ENCODE peak calls at places on chromosomes 3 and 15, in five cellular contexts. V is neural crest cell; Z is progenitor cell of endocrine pancreas; E is fibroblast of pulmonary artery; P is CD4-positive, alpha-beta T cell. R is an unnamed sample.

GRCh38 chr3:42493126-42493797 is 9.2 kb upstream of the VIPR1 start:
- DNase-seq in P (no peak), E (no peak), V (no peak), Z (no peak), R (no peak)

GRCh38 chr3:184218814-184219213 is 10.6 kb upstream of the VWA5B2 start:
- DNase-seq in Z (no peak), V (no peak), E (no peak), P (no peak), R (no peak)

GRCh38 chr15:68578960-68579935 is at the start of gene CORO2B:
- DNase-seq in Z (peak; percentile 32), V (peak; percentile 59), E (peak; percentile 50), P (no peak), R (no peak)

GRCh38 chr3:188124184-188124583 is 29.8 kb upstream of the LPP start:
- DNase-seq in E (no peak), P (no peak), V (no peak), Z (no peak), R (no peak)

GRCh38 chr3:124859025-124859424 is 28.1 kb downstream of the ITGB5 start:
- DNase-seq in P (no peak), V (no peak), Z (no peak), E (peak; percentile 75), R (no peak)

GRCh38 chr15:85518979-85519761 is 138.8 kb downstream of the AKAP13 start:
- DNase-seq in Z (no peak), P (no peak), E (no peak), V (no peak), R (no peak)

GRCh38 chr3:52971895-52972294 is 74.0 kb downstream of the SFMBT1 start:
- DNase-seq in V (no peak), Z (no peak), P (no peak), E (no peak), R (no peak)

GRCh38 chr15:69795601-69796000 is 302.1 kb downstream of the TLE3 start:
- DNase-seq in E (no peak), P (no peak), V (no peak), Z (no peak), R (no peak)

GRCh38 chr3:54719914-54720313 is 207.9 kb downstream of the LRTM1 start:
- DNase-seq in P (no peak), Z (no peak), E (no peak), V (no peak), R (no peak)

GRCh38 chr3:170128259-170128976 is 53.1 kb downstream of the PHC3 start:
- DNase-seq in E (no peak), P (no peak), V (no peak), Z (no peak), R (no peak)

GRCh38 chr3:36695769-36696137 is 68.6 kb downstream of the DCLK3 start:
- DNase-seq in V (no peak), P (no peak), E (peak; percentile 22), Z (no peak), R (no peak)

GRCh38 chr3:36696799-36697198 is 67.6 kb downstream of the DCLK3 start:
- DNase-seq in Z (no peak), E (no peak), V (no peak), P (no peak), R (no peak)

GRCh38 chr3:36695113-36695768 is 69.1 kb downstream of the DCLK3 start:
- DNase-seq in E (no peak), Z (no peak), V (no peak), P (no peak), R (no peak)

GRCh38 chr3:36698314-36698713 is 66.0 kb downstream of the DCLK3 start:
- DNase-seq in V (no peak), Z (no peak), E (no peak), P (no peak), R (no peak)

GRCh38 chr3:36697397-36698001 is 66.9 kb downstream of the DCLK3 start:
- DNase-seq in E (no peak), V (no peak), P (no peak), Z (no peak), R (no peak)
- TF ChIP-seq CTCF in E (no peak), V (no peak), P (no peak), Z (no peak), R (peak; percentile 16)

DNA sequence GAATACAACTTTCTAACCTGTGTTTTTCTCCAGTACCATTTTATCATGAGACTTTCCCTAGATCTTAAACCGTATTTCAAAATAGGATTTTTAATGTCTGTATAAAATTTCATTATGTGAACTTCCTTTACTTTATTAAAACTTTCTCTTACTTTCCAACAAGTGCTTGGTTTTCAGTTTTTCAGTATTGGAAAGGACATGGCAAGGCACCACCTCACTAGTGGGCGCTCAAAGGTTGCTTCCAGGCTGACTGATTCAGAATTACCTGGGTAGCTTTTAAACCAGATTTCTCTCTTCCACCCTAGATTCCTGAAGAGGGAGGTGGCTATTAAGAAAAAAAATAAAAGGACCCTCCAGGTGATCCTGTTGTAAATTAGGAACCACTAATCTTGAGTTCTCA is 236.6 kb downstream of the SOX2 start:
- DNase-seq in V (no peak), E (no peak), P (no peak), Z (no peak), R (no peak)
- TF ChIP-seq CTCF in V (peak; percentile 47), E (no peak), P (no peak), Z (peak; percentile 24), R (no peak)

GRCh38 chr15:57310876-57311275 is 65.4 kb upstream of the CGNL1 start:
- DNase-seq in P (no peak), E (no peak), Z (no peak), V (no peak), R (no peak)

GRCh38 chr15:57307527-57308193 is 68.6 kb upstream of the CGNL1 start:
- DNase-seq in Z (no peak), V (no peak), E (no peak), P (no peak), R (no peak)

GRCh38 chr15:57306305-57306943 is 69.9 kb upstream of the CGNL1 start:
- DNase-seq in E (peak; percentile 72), P (peak; percentile 64), Z (peak; percentile 84), V (peak; percentile 93), R (no peak)

GRCh38 chr15:57305009-57305408 is 71.3 kb upstream of the CGNL1 start:
- DNase-seq in Z (no peak), P (no peak), E (no peak), V (no peak), R (no peak)

DNA sequence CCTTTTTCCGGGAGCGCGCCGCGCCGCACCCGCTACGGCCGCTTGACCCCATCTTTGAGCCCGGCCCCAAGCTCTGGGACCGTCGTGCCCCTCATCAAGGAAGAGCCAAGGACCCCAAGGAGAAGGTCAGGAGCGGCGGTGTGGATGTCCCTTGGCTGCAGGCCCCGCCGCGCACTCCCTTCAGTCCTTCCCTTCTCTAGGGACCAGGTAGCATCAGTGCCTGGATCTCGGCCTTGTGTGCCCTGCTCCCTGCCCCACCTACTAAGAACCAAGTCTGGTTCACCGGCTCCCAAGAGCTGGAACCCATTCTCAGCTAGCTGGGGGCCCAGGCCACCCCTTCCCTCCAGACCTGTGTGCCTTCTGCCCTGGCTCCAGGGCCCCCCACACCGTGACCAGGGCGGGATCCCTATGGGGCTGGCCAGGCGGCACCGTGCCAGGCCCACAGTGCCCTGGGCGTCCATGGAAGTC is 69.3 kb upstream of the CGNL1 start:
- DNase-seq in Z (no peak), V (no peak), E (no peak), P (no peak), R (no peak)
- TF ChIP-seq CTCF in Z (no peak), V (peak; percentile 3), E (no peak), P (peak; percentile 26), R (no peak)

GRCh38 chr15:94070341-94071275 is 160.8 kb upstream of the MCTP2 start:
- DNase-seq in P (no peak), Z (no peak), E (no peak), V (peak; percentile 14), R (no peak)
- TF ChIP-seq CTCF in P (no peak), Z (no peak), E (no peak), V (no peak), R (no peak)

GRCh38 chr3:47163023-47163989 is 607 bp downstream of the SETD2 start:
- DNase-seq in V (peak; percentile 39), E (peak; percentile 29), Z (peak; percentile 37), P (peak; percentile 19), R (no peak)

GRCh38 chr3:47159820-47160219 is 4.1 kb downstream of the SETD2 start:
- DNase-seq in Z (no peak), E (no peak), V (no peak), P (no peak), R (no peak)

GRCh38 chr3:47161983-47162694 is 1.8 kb downstream of the SETD2 start:
- DNase-seq in Z (no peak), P (no peak), V (no peak), E (no peak), R (no peak)

GRCh38 chr3:47162695-47163022 is 1.3 kb downstream of the SETD2 start:
- DNase-seq in V (no peak), E (peak; percentile 11), Z (no peak), P (no peak), R (no peak)

GRCh38 chr3:47163990-47164848 is at the start of gene SETD2:
- DNase-seq in V (peak; percentile 84), Z (peak; percentile 80), P (peak; percentile 79), E (peak; percentile 91), R (peak; percentile 80)
- TF ChIP-seq CTCF in V (peak; percentile 54), Z (peak; percentile 35), P (peak; percentile 37), E (peak; percentile 10), R (peak; percentile 15)

DNA sequence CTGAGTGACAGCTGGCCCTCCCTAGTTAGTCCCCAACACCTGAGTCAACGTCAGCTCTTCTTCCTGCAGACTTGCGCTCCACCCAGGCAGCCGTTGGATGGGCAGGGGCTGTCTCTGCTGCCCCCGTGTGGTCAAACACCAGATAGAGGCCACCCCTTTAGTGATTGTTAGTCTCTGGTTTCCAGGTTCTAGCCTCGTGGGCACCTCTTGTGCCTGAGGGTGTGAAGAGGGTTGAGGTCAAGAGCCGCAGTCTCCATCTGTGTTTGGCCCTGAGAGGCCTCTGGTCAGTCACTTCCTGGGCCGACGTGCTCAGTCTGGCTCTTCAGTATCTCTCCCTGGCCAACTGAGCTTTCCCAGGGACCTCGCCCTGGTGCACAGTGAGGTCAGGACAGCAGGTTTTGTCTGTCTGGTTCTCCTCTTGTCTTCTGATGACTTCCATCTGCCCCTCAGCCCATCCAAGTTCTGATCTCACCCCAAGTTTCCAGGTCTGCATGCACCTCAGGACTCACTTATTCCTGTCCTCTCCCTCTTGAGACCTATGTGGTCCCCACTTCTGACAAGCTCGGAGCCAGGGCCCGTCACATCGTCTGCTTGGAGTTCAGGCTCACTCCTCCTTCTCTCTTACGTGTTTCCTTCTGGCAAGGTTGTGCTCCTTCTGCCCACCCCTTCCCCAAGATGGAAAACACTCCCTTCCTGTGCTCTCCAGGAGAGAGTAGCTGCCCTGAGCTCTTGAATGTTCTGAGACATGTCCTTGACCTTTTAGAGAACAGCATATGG is 20.9 kb downstream of the CD276 start:
- DNase-seq in V (peak; percentile 63), P (peak; percentile 50), E (peak; percentile 59), Z (peak; percentile 51), R (no peak)
- TF ChIP-seq CTCF in V (peak; percentile 86), P (peak; percentile 72), E (peak; percentile 83), Z (peak; percentile 82), R (peak; percentile 85)

DNA sequence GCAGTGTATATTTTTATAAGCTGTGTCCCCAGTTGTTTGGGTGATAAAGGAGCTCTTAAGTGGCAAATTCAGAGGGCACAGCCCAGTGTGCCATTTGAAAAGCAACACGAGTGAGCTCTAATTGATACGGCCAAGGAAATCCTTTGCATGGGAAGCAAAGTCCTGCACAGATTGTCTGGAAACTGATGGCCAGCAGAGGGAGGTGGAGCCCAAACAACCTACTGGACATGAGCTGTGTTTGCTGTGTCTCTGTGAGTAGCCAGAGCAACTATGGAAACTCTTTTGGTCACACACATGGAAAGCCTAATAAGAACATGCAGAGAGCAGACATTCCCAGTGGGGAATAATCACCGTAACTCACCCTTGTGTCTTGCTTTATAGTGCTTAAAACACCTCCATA is 24.4 kb downstream of the ONECUT1 start:
- DNase-seq in P (no peak), E (peak; percentile 11), Z (no peak), V (no peak), R (no peak)
- TF ChIP-seq CTCF in P (no peak), E (peak; percentile 29), Z (peak; percentile 50), V (peak; percentile 52), R (peak; percentile 3)

GRCh38 chr3:195117978-195118581 is 152.9 kb downstream of the XXYLT1 start:
- DNase-seq in V (no peak), P (no peak), Z (no peak), E (no peak), R (no peak)
- TF ChIP-seq CTCF in V (peak; percentile 28), P (no peak), Z (peak; percentile 15), E (peak; percentile 40), R (no peak)